ENCODE peak calls at places on chromosomes 7 and 10, in six cellular contexts. M is NCI-H1105, B is choroid plexus epithelial cell, Q is mucosa of gallbladder, U is amygdala, D is HEK293T. T is an unnamed sample.

GRCh38 chr7:106957766-106958165 is 86.7 kb upstream of the PRKAR2B start:
- DNase-seq in U (no peak), D (no peak), Q (peak), M (no peak), B (no peak), T (no peak)

GRCh38 chr10:87038786-87039185 is 18.7 kb downstream of the FAM25A start:
- DNase-seq in Q (peak), U (no peak), B (peak), D (no peak), M (no peak), T (no peak)

GRCh38 chr10:11250304-11250703 is 232.6 kb downstream of the CELF2 start:
- DNase-seq in B (no peak), D (no peak), M (no peak), U (no peak), Q (no peak), T (no peak)

GRCh38 chr10:55550241-55550640 is 749.2 kb upstream of the PCDH15 start:
- DNase-seq in M (no peak), D (peak), B (peak), Q (no peak), U (no peak), T (no peak)

GRCh38 chr7:50369408-50370026 is 65.0 kb downstream of the IKZF1 start:
- DNase-seq in M (peak), B (peak), Q (no peak), U (no peak), D (peak), T (peak)

GRCh38 chr10:27724287-27724686 is 21.3 kb downstream of the MKX start:
- DNase-seq in Q (no peak), D (no peak), B (no peak), M (no peak), U (no peak), T (no peak)

GRCh38 chr7:130942211-130942964 is 208.4 kb upstream of the KLF14 start:
- DNase-seq in U (no peak), B (peak), D (peak), M (no peak), Q (peak), T (no peak)

GRCh38 chr7:79211724-79212123 is 241.7 kb downstream of the MAGI2 start:
- DNase-seq in Q (no peak), B (peak), D (no peak), U (no peak), M (no peak), T (no peak)

GRCh38 chr7:113299748-113300147 is 181.4 kb upstream of the SMIM30 start:
- DNase-seq in D (no peak), B (no peak), Q (no peak), U (no peak), M (no peak), T (no peak)

GRCh38 chr10:86020139-86020538 is 346.5 kb downstream of the GRID1 start:
- DNase-seq in D (no peak), B (no peak), Q (no peak), M (no peak), U (no peak), T (no peak)

GRCh38 chr7:128844777-128845311 is 14.6 kb downstream of the FLNC start:
- DNase-seq in D (no peak), B (no peak), U (no peak), Q (no peak), M (no peak), T (no peak)

GRCh38 chr7:101453617-101454016 is 90.9 kb downstream of the COL26A1 start:
- DNase-seq in B (no peak), Q (no peak), D (no peak), M (no peak), U (no peak), T (no peak)

GRCh38 chr10:132722980-132723970 is 62.7 kb downstream of the NKX6-2 start:
- DNase-seq in D (no peak), U (no peak), Q (no peak), B (peak), M (peak), T (no peak)

GRCh38 chr7:91263359-91264082 is 712 bp upstream of the FZD1 start:
- DNase-seq in Q (no peak), U (no peak), B (no peak), D (peak), M (peak), T (no peak)

GRCh38 chr7:146956323-146956722 is 839.7 kb downstream of the CNTNAP2 start:
- DNase-seq in D (no peak), U (no peak), M (peak), B (no peak), Q (no peak), T (no peak)

GRCh38 chr10:29001801-29002200 is 287.1 kb upstream of the LYZL1 start:
- DNase-seq in D (no peak), B (no peak), U (no peak), Q (no peak), M (no peak), T (no peak)

GRCh38 chr10:132813001-132813401 is 27.1 kb upstream of the NKX6-2 start:
- DNase-seq in M (no peak), Q (no peak), B (no peak), D (no peak), U (no peak), T (no peak)

GRCh38 chr7:136275794-136276193 is 298.6 kb upstream of the MTPN start:
- DNase-seq in M (no peak), B (no peak), D (no peak), U (no peak), Q (no peak), T (no peak)

GRCh38 chr10:23013581-23014335 is 81.6 kb upstream of the MSRB2 start:
- DNase-seq in B (no peak), U (no peak), Q (no peak), M (no peak), D (no peak), T (no peak)

GRCh38 chr7:28155964-28156363 is 24.6 kb downstream of the JAZF1 start:
- DNase-seq in D (no peak), M (no peak), B (peak), Q (peak), U (no peak), T (no peak)

GRCh38 chr7:133140994-133141595 is 59.2 kb upstream of the CHCHD3 start:
- DNase-seq in D (no peak), Q (no peak), M (no peak), B (no peak), U (no peak), T (no peak)

GRCh38 chr7:20834656-20835055 is 48.0 kb upstream of the SP8 start:
- DNase-seq in U (no peak), M (no peak), B (no peak), D (peak), Q (no peak), T (no peak)

GRCh38 chr7:1029637-1030443 is 14.5 kb upstream of the GPR146 start:
- DNase-seq in U (no peak), Q (no peak), D (no peak), B (no peak), M (no peak), T (no peak)

GRCh38 chr7:1883031-1883761 is 213.1 kb downstream of the ELFN1 start:
- DNase-seq in Q (no peak), B (peak), D (no peak), U (no peak), M (no peak), T (no peak)

GRCh38 chr10:36163827-36164226 is 521.7 kb upstream of the FZD8 start:
- DNase-seq in U (no peak), M (no peak), Q (peak), B (peak), D (no peak), T (no peak)

GRCh38 chr7:5303885-5304505 is 21.3 kb downstream of the SLC29A4 start:
- DNase-seq in Q (no peak), B (no peak), U (no peak), D (no peak), M (no peak), T (no peak)

GRCh38 chr7:70238171-70238575 is 639.9 kb downstream of the AUTS2 start:
- DNase-seq in D (peak), B (peak), M (no peak), Q (no peak), U (no peak), T (no peak)

GRCh38 chr7:129401228-129401967 is 32.8 kb upstream of the STRIP2 start:
- DNase-seq in B (peak), U (no peak), D (no peak), Q (no peak), M (no peak), T (no peak)

GRCh38 chr10:84293574-84294016 is 34.8 kb upstream of the CCSER2 start:
- DNase-seq in M (no peak), U (no peak), B (no peak), D (no peak), Q (no peak), T (no peak)

GRCh38 chr10:17808971-17809841 is at the start of gene MRC1:
- DNase-seq in D (no peak), B (no peak), U (no peak), Q (no peak), M (no peak), T (no peak)

GRCh38 chr7:142313528-142313927 is 55.7 kb upstream of the PRSS58 start:
- DNase-seq in U (no peak), M (no peak), Q (no peak), D (no peak), B (no peak), T (no peak)

GRCh38 chr7:27739301-27739913 is 555 bp upstream of the TAX1BP1 start:
- DNase-seq in U (no peak), M (no peak), D (no peak), B (no peak), Q (no peak), T (no peak)

GRCh38 chr10:90930971-90931841 is 10.3 kb upstream of the ANKRD1 start:
- DNase-seq in B (peak), U (no peak), M (no peak), Q (peak), D (peak), T (no peak)

GRCh38 chr7:18861514-18861913 is 255.9 kb downstream of the TWIST1 start:
- DNase-seq in Q (no peak), U (no peak), M (no peak), D (no peak), B (peak), T (no peak)

GRCh38 chr10:131961777-131962450 is 19.8 kb downstream of the BNIP3 start:
- DNase-seq in M (no peak), B (no peak), U (no peak), Q (no peak), D (no peak), T (no peak)

GRCh38 chr10:11742009-11742778 is at the start of gene ECHDC3:
- DNase-seq in M (no peak), D (no peak), B (peak), U (no peak), Q (peak), T (peak)

GRCh38 chr10:131193923-131194322 is 117.6 kb downstream of the TCERG1L start:
- DNase-seq in U (no peak), B (no peak), D (no peak), Q (no peak), M (no peak), T (no peak)

GRCh38 chr7:2217716-2218443 is 14.9 kb downstream of the MAD1L1 start:
- DNase-seq in U (no peak), M (no peak), Q (no peak), B (peak), D (no peak), T (no peak)